ENCODE peak calls at places on chromosomes 11 and 22, in nine cellular contexts. C is DND-41; T is astrocyte of the spinal cord; M is HCT116; P is tibial nerve; W is fibroblast of mammary gland; O is CD8-positive, alpha-beta T cell; U is GM13977; I is GM20000. N is an unnamed sample.

GRCh38 chr11:93668171-93668570 is 6.7 kb downstream of the CEP295 start:
- DNase-seq in W (peak), O (no peak), T (peak), C (no peak), I (no peak), P (no peak), U (no peak), M (no peak), N (no peak)

GRCh38 chr22:41197808-41198585 is 7.1 kb upstream of the L3MBTL2 start:
- DNase-seq in T (no peak), C (peak), O (no peak), I (no peak), P (no peak), U (no peak), W (no peak), M (no peak), N (no peak)

GRCh38 chr22:50216684-50217520 is 16.1 kb downstream of the SELENOO start:
- DNase-seq in I (no peak), P (no peak), W (no peak), C (no peak), M (no peak), T (no peak), O (no peak), U (no peak), N (no peak)

GRCh38 chr11:122137081-122137793 is 21.2 kb upstream of the BLID start:
- DNase-seq in I (no peak), U (no peak), T (peak), W (peak), M (peak), P (no peak), C (no peak), O (no peak), N (no peak)

GRCh38 chr11:8017894-8018741 is 31.0 kb downstream of the EIF3F start:
- DNase-seq in W (peak), T (peak), I (no peak), O (no peak), P (no peak), M (no peak), U (no peak), C (no peak), N (peak)

GRCh38 chr11:69950120-69950519 is 128.0 kb upstream of the ANO1 start:
- DNase-seq in O (no peak), W (peak), U (peak), P (no peak), I (peak), C (peak), M (peak), T (peak), N (no peak)

GRCh38 chr11:77346906-77347603 is 45.6 kb upstream of the GDPD4 start:
- DNase-seq in C (no peak), M (no peak), I (no peak), W (peak), O (no peak), U (no peak), P (no peak), T (peak), N (no peak)

GRCh38 chr11:74325649-74326645 is 14.5 kb upstream of the P4HA3 start:
- DNase-seq in T (peak), O (no peak), C (no peak), U (no peak), W (peak), P (peak), I (no peak), M (no peak), N (no peak)

GRCh38 chr11:109845437-109845836 is 247.8 kb upstream of the ZC3H12C start:
- DNase-seq in U (no peak), W (peak), O (no peak), T (no peak), I (no peak), C (no peak), M (no peak), P (peak), N (no peak)

GRCh38 chr22:31488988-31489617 is 539 bp downstream of the EIF4ENIF1 start:
- DNase-seq in C (peak), P (no peak), M (no peak), I (peak), U (peak), T (peak), W (no peak), O (peak), N (peak)

GRCh38 chr22:50676211-50676636 is 3.6 kb downstream of the SHANK3 start:
- DNase-seq in I (no peak), M (no peak), U (no peak), W (no peak), C (no peak), O (no peak), P (no peak), T (no peak), N (no peak)

GRCh38 chr11:108891909-108892511 is 227.1 kb downstream of the DDX10 start:
- DNase-seq in O (no peak), W (no peak), P (no peak), T (no peak), I (no peak), C (no peak), U (no peak), M (no peak), N (no peak)

GRCh38 chr22:35467788-35468187 is 67.8 kb downstream of the MCM5 start:
- DNase-seq in O (no peak), T (peak), U (no peak), P (peak), W (peak), M (no peak), C (no peak), I (no peak), N (no peak)

GRCh38 chr22:47329727-47330653 is 567.5 kb downstream of the TBC1D22A start:
- DNase-seq in T (no peak), W (no peak), I (no peak), C (no peak), O (no peak), P (no peak), M (no peak), U (no peak), N (no peak)

GRCh38 chr22:46734830-46735453 is 3.1 kb downstream of the CERK start:
- DNase-seq in U (peak), O (peak), M (no peak), P (no peak), T (no peak), W (no peak), I (peak), C (peak), N (no peak)

GRCh38 chr11:10876168-10876567 is 18.3 kb upstream of the ZBED5 start:
- DNase-seq in T (no peak), M (no peak), O (no peak), U (no peak), I (no peak), C (no peak), P (no peak), W (no peak), N (no peak)

GRCh38 chr11:127485541-127485940 is 485.0 kb upstream of the KIRREL3 start:
- DNase-seq in W (no peak), M (no peak), O (no peak), P (no peak), C (no peak), U (no peak), T (peak), I (no peak), N (no peak)

GRCh38 chr11:69463181-69463891 is 18.1 kb upstream of the LINC01488 start:
- DNase-seq in P (peak), U (no peak), I (no peak), O (no peak), W (peak), C (no peak), T (peak), M (no peak), N (no peak)

GRCh38 chr22:47445716-47446290 is 683.4 kb downstream of the TBC1D22A start:
- DNase-seq in C (no peak), P (no peak), M (no peak), U (no peak), I (no peak), O (no peak), T (no peak), W (no peak), N (no peak)

GRCh38 chr11:36164522-36165250 is 124.5 kb downstream of the COMMD9 start:
- DNase-seq in P (no peak), I (no peak), U (no peak), W (peak), O (no peak), C (no peak), M (no peak), T (no peak), N (no peak)

GRCh38 chr11:36264601-36265344 is 24.5 kb downstream of the COMMD9 start:
- DNase-seq in P (no peak), C (no peak), T (no peak), W (no peak), O (no peak), M (no peak), U (no peak), I (no peak), N (no peak)

GRCh38 chr11:79098096-79098495 is 342.7 kb downstream of the TENM4 start:
- DNase-seq in I (no peak), O (no peak), C (no peak), W (no peak), U (no peak), T (no peak), P (no peak), M (no peak), N (no peak)

GRCh38 chr11:132610216-132610615 is 922.1 kb downstream of the OPCML start:
- DNase-seq in O (no peak), T (peak), W (peak), M (no peak), U (no peak), I (no peak), P (no peak), C (no peak), N (no peak)

GRCh38 chr11:121466063-121466794 is 13.5 kb upstream of the SORL1-AS1 start:
- DNase-seq in C (peak), U (no peak), M (peak), T (peak), I (no peak), W (peak), P (peak), O (no peak), N (peak)

GRCh38 chr22:33431300-33431699 is 373.1 kb upstream of the SYN3 start:
- DNase-seq in W (no peak), M (no peak), C (no peak), P (no peak), I (no peak), T (no peak), O (no peak), U (no peak), N (no peak)

GRCh38 chr22:31739795-31740201 is 10.1 kb downstream of the PRR14L start:
- DNase-seq in W (no peak), U (no peak), O (no peak), I (no peak), M (no peak), P (no peak), C (no peak), T (no peak), N (no peak)

GRCh38 chr11:17386331-17387084 is 2.0 kb downstream of the KCNJ11 start:
- DNase-seq in O (no peak), C (peak), T (peak), U (peak), I (peak), M (peak), P (no peak), W (peak), N (no peak)

GRCh38 chr22:22884888-22885840 is 2.5 kb upstream of the IGLL5 start:
- DNase-seq in U (peak), M (no peak), C (peak), O (no peak), I (peak), W (no peak), P (no peak), T (no peak), N (no peak)

GRCh38 chr22:50171319-50171964 is 911 bp downstream of the PANX2 start:
- DNase-seq in T (no peak), U (no peak), C (no peak), O (no peak), W (no peak), P (no peak), I (no peak), M (no peak), N (no peak)

GRCh38 chr22:46833228-46833627 is 70.8 kb downstream of the TBC1D22A start:
- DNase-seq in P (no peak), T (peak), I (no peak), M (peak), W (no peak), O (no peak), C (no peak), U (no peak), N (no peak)

DNA sequence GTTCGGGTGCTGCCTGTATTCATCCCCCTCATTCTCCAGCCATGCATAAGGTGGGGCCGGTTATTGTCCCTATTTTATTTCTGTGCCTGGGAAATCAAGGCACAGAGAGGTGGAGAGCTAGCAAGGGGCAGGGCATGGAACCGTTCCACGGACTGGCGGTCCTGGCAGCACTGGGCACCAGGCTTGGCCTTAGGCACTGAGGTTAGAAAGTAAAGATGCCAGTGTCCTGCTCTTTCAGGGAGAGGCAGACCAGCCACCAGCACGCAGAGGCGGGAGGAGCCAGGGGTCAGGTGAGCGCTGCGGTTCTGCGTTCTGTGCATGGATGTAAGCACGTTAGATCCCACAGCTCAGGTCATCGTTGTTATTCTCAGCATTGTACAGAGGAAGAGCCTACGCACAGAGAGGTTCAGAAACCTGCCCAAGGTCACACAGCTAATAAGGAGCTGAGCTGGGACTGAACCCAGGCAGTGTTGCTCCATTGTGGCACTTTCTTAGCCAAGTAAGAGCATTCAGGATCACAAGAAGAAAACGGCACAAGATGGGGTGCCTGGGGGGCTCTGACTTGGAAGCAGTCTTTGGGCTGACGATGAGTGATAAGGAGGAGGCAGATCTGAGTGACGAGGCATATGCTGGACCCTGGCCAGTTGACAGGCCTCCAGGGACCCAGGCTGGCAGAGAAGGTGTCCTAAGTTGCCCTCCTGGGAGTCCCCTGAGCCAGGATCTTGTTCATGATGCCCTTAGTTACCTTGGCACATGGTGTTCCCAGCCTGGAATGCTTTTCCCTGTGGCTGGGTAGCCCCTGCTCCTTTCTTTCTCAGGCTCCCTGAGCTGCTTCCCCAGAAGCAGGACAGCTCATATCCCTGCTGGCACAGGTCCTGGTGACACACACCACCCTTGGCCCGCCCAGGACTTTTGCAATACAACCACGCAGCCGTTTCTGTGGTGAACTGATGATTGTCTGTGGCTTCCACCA is 41.1 kb downstream of the OSBPL5 start:
- DNase-seq in O (no peak), U (no peak), C (no peak), M (peak), T (peak), P (peak), I (no peak), W (peak), N (no peak)
- TF ChIP-seq CTCF in O (no peak), U (no peak), C (no peak), M (no peak), T (peak), P (no peak), I (no peak), W (peak), N (no peak)

GRCh38 chr22:38111941-38112355 is 1.5 kb upstream of the BAIAP2L2 start:
- DNase-seq in C (no peak), U (no peak), O (no peak), W (no peak), I (no peak), M (no peak), P (no peak), T (no peak), N (no peak)

GRCh38 chr22:38110008-38110862 is at the start of gene BAIAP2L2:
- DNase-seq in C (no peak), U (no peak), T (no peak), P (no peak), M (no peak), O (no peak), I (no peak), W (no peak), N (no peak)

GRCh38 chr22:38109391-38110000 is 988 bp downstream of the BAIAP2L2 start:
- DNase-seq in W (no peak), I (no peak), T (no peak), U (no peak), M (no peak), C (no peak), O (no peak), P (no peak), N (no peak)

GRCh38 chr22:38112361-38112760 is 1.9 kb upstream of the BAIAP2L2 start:
- DNase-seq in M (no peak), O (no peak), W (no peak), P (no peak), T (no peak), I (no peak), U (no peak), C (no peak), N (no peak)

GRCh38 chr22:38110863-38111852 is 674 bp upstream of the BAIAP2L2 start:
- DNase-seq in I (no peak), W (no peak), C (no peak), P (no peak), M (no peak), U (no peak), T (no peak), O (no peak), N (no peak)
- TF ChIP-seq CTCF in I (no peak), W (no peak), C (no peak), P (no peak), M (no peak), U (no peak), T (no peak), O (no peak), N (no peak)

DNA sequence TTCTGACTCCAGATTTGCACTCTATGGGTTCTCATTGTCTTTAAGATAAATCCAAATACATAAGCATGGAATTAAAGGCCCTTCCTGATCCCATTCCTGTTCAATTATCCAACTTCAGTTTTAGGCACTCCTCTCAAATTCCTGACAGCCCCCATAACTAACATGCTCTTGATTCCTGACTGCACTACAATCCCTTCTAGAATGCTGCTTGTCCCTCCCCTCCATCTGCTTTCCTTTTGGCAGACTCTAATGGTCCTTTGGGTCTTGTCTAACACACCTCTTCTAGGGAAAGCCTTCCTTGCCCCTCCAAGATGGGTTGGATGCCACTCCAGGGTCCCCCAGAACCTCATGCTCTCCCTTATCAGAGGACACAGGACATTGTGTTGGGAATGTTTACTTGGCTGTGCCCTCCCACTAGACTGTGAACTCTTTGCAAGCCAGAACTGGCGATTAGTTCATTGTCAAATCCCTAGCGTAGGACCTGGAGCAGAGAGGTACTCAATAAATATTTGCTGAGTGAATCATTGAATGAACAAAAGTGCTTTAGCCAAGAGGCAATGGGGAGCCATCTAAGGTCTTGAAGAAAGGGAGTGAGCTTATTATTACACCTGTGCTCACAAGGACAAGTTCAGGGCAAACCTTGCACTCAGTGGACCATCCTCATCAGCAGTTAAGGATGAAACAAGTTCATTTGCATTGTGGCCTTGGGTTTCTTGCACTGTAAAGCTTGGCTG is 1.2 kb upstream of the RASSF10 start:
- DNase-seq in U (no peak), W (no peak), I (no peak), T (no peak), P (no peak), C (no peak), O (no peak), M (no peak), N (no peak)
- TF ChIP-seq CTCF in U (no peak), W (no peak), I (no peak), T (no peak), P (no peak), C (no peak), O (no peak), M (no peak), N (no peak)

GRCh38 chr22:20128902-20129746 is 2.5 kb upstream of the ZDHHC8 start:
- DNase-seq in O (no peak), P (no peak), U (no peak), I (peak), W (peak), M (no peak), T (no peak), C (peak), N (no peak)
- TF ChIP-seq CTCF in O (peak), P (peak), U (peak), I (peak), W (peak), M (peak), T (peak), C (peak), N (no peak)

DNA sequence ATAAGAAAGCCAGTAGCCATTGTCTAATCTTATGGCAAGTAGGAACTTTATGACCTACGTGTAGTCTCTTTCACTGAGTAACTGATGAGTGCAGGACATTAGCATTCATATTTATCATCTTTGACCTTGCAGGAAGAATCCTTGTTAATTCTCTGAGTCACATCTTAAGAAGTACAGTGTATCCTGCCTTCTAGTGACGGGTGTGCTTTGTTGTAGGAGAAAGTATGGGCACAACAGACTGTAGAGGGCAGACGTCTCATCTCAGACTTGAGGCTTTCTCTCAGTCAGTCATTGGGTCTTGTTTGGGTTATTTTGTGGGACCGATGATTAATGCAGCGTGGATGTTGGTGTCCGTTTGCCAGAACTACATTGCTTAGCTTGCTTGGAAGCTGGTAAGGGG is 6.8 kb downstream of the RNF214 start:
- DNase-seq in O (no peak), M (no peak), P (no peak), C (no peak), U (no peak), I (no peak), T (peak), W (peak), N (no peak)
- TF ChIP-seq CTCF in O (no peak), M (no peak), P (no peak), C (peak), U (no peak), I (no peak), T (peak), W (peak), N (no peak)

DNA sequence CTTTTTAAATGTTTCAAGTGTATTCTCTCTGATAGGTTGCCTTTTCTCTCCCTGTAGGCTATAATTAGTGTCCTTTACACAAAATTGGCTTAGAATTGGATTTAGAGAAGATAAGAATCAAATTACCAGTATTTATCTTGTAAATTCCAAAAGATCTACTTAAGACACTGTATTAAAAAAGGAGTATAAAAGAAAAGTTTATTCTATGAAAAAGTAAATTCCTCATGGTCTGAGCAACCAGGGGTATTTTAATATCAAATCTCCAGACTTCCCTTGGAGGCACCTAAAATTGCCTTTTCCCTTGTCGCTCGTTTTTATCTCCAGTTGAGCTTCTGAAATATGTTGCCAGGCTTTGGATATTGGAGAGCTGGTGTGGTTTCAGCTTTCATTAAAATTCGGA is 36.4 kb downstream of the ZBTB16 start:
- DNase-seq in I (no peak), W (no peak), O (no peak), P (no peak), U (no peak), T (no peak), M (no peak), C (no peak), N (no peak)
- TF ChIP-seq CTCF in I (no peak), W (no peak), O (no peak), P (no peak), U (no peak), T (no peak), M (no peak), C (no peak), N (no peak)

DNA sequence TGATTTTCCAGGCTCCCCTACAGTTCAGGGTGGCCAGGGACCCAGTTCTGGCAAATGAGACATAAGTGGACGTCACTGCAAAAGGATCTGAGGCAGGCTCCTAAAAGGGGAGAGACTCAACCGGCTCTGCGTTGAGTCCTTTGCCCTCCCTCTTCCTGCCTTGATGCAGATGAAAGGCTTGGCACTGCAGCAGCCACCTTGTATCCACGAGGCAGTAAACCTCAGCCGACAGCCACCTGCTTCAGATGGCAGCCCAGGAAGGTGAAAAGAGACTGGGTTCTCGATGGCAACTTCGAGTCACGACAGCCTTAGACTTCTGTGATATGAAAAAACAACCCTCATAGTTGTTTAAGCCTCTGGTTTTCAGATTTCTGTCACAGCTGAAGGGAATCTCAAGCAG is 14.7 kb upstream of the TREH start:
- DNase-seq in T (no peak), P (no peak), W (no peak), C (no peak), U (no peak), O (no peak), I (no peak), M (no peak), N (no peak)
- TF ChIP-seq CTCF in T (no peak), P (no peak), W (no peak), C (no peak), U (no peak), O (no peak), I (no peak), M (no peak), N (no peak)